ENCODE peak calls at places on chromosomes 5 and 9, in four cellular contexts. V is tibial nerve, U is stomach, H is gastrocnemius medialis. Y is an unnamed sample.

GRCh38 chr5:179171816-179172745 is 111.9 kb downstream of the ZNF354C start:
- DNase-seq in U (no peak), V (no peak), H (no peak), Y (no peak)

GRCh38 chr5:109121225-109121624 is 288.5 kb downstream of the PJA2 start:
- DNase-seq in H (no peak), U (no peak), V (no peak), Y (no peak)

GRCh38 chr5:36820900-36821299 is 55.7 kb upstream of the NIPBL start:
- DNase-seq in H (no peak), V (no peak), U (no peak), Y (no peak)

GRCh38 chr5:16935271-16936149 is 578 bp downstream of the MYO10 start:
- DNase-seq in V (peak), U (peak), H (no peak), Y (peak)

GRCh38 chr9:81737871-81738507 is 48.6 kb upstream of the TLE1 start:
- DNase-seq in V (no peak), U (peak), H (no peak), Y (peak)

GRCh38 chr9:36328798-36329411 is 70.7 kb upstream of the GNE start:
- DNase-seq in H (no peak), U (no peak), V (no peak), Y (no peak)

GRCh38 chr5:172707285-172708182 is 63.5 kb downstream of the DUSP1 start:
- DNase-seq in V (no peak), U (no peak), H (no peak), Y (no peak)

GRCh38 chr5:10724799-10725507 is 36.1 kb downstream of the DAP start:
- DNase-seq in H (no peak), U (peak), V (peak), Y (peak)

GRCh38 chr9:121059998-121060636 is 10.0 kb upstream of the C5 start:
- DNase-seq in H (no peak), U (no peak), V (no peak), Y (peak)

GRCh38 chr5:20615888-20616563 is 628.0 kb upstream of the CDH18 start:
- DNase-seq in U (no peak), V (no peak), H (no peak), Y (no peak)

GRCh38 chr9:133103183-133103986 is 17.7 kb downstream of the RALGDS start:
- DNase-seq in U (peak), H (peak), V (peak), Y (peak)

GRCh38 chr5:13946111-13946510 is 1.6 kb upstream of the DNAH5 start:
- DNase-seq in U (no peak), V (no peak), H (no peak), Y (no peak)

GRCh38 chr5:169728-170094 is 21.6 kb upstream of the LRRC14B start:
- DNase-seq in V (no peak), H (no peak), U (no peak), Y (no peak)

GRCh38 chr9:118170032-118170955 is 466.1 kb downstream of the TLR4 start:
- DNase-seq in H (no peak), V (no peak), U (no peak), Y (peak)

GRCh38 chr5:125372694-125373621 is 626.5 kb upstream of the ZNF608 start:
- DNase-seq in U (no peak), V (no peak), H (no peak), Y (no peak)

GRCh38 chr5:112710896-112711295 is 26.8 kb upstream of the APC start:
- DNase-seq in H (no peak), V (no peak), U (no peak), Y (no peak)

GRCh38 chr9:81595887-81596558 is 93.3 kb downstream of the TLE1 start:
- DNase-seq in V (no peak), H (no peak), U (no peak), Y (no peak)

GRCh38 chr5:74647096-74647495 is 6.6 kb upstream of the ENC1 start:
- DNase-seq in U (no peak), V (no peak), H (no peak), Y (no peak)

GRCh38 chr5:172353271-172353807 is 69.8 kb upstream of the UBTD2 start:
- DNase-seq in H (no peak), V (no peak), U (no peak), Y (no peak)

GRCh38 chr5:34562791-34563190 is 93.3 kb upstream of the RAI14 start:
- DNase-seq in H (no peak), V (no peak), U (no peak), Y (no peak)

GRCh38 chr5:113480243-113480642 is 8.0 kb downstream of the MCC start:
- DNase-seq in H (no peak), U (no peak), V (no peak), Y (no peak)

GRCh38 chr5:14406554-14406849 is 175.1 kb upstream of the OTULINL start:
- DNase-seq in V (no peak), U (no peak), H (no peak), Y (no peak)

GRCh38 chr9:37700131-37700530 is 49.4 kb downstream of the FRMPD1 start:
- DNase-seq in V (no peak), H (no peak), U (no peak), Y (no peak)

GRCh38 chr9:93588641-93589609 is 12.5 kb downstream of the PHF2 start:
- DNase-seq in H (no peak), V (no peak), U (no peak), Y (no peak)

GRCh38 chr5:10726179-10726912 is 34.7 kb downstream of the DAP start:
- DNase-seq in V (no peak), H (no peak), U (no peak), Y (no peak)

GRCh38 chr5:55258339-55258738 is 24.9 kb upstream of the CCNO start:
- DNase-seq in V (no peak), U (no peak), H (no peak), Y (no peak)

GRCh38 chr5:173020643-173021042 is 35.5 kb upstream of the CREBRF start:
- DNase-seq in U (no peak), V (no peak), H (no peak), Y (no peak)

GRCh38 chr9:87040410-87041009 is 93.2 kb upstream of the GAS1 start:
- DNase-seq in V (no peak), H (no peak), U (no peak), Y (no peak)

GRCh38 chr9:14080940-14081621 is 232.9 kb downstream of the NFIB start:
- DNase-seq in V (no peak), H (no peak), U (no peak), Y (no peak)

GRCh38 chr5:96663608-96664007 is 1.4 kb downstream of the CAST start:
- DNase-seq in V (no peak), H (no peak), U (no peak), Y (peak)

GRCh38 chr5:96790851-96791513 is 16.8 kb downstream of the ERAP1 start:
- DNase-seq in U (no peak), H (no peak), V (no peak), Y (peak)

GRCh38 chr5:53019320-53019719 is 30.2 kb downstream of the ITGA2 start:
- DNase-seq in H (no peak), U (no peak), V (no peak), Y (no peak)

GRCh38 chr9:32989651-32990050 is 11.8 kb downstream of the APTX start:
- DNase-seq in H (no peak), U (no peak), V (no peak), Y (no peak)
- TF ChIP-seq CTCF in H (no peak), U (no peak), V (no peak), Y (no peak)

GRCh38 chr5:81165493-81166119 is 67.5 kb upstream of the CKMT2 start:
- DNase-seq in H (no peak), V (peak), U (no peak), Y (peak)

GRCh38 chr5:81167544-81167943 is 65.6 kb upstream of the CKMT2 start:
- DNase-seq in U (no peak), H (no peak), V (no peak), Y (no peak)

GRCh38 chr5:81164466-81164865 is 68.7 kb upstream of the CKMT2 start:
- DNase-seq in V (no peak), U (no peak), H (no peak), Y (no peak)

GRCh38 chr5:81164936-81165335 is 68.2 kb upstream of the CKMT2 start:
- DNase-seq in H (no peak), V (no peak), U (no peak), Y (no peak)

DNA sequence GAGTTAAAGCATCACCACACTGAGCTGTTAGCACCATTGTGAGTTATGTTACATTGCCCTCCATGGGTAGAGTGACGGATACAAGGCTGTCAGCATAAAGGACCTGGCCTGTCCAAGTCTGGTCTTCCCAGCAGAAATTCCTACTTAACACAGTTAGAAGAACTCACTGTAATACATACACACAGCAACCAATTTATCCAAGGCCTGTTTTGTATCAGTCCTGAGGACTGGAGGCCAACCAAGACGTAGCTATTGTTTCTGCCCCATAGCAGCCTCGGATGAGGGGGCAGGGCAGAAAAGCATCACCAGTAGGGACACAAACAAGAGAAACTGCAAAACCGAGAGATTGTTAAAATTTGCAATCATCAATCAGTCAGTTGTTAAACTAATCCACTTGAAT is 66.0 kb upstream of the CKMT2 start:
- DNase-seq in U (no peak), V (no peak), H (no peak), Y (no peak)
- H3K27ac ChIP-seq in U (no peak), V (peak), H (no peak), Y (no peak)

GRCh38 chr9:33510264-33511183 is 13.5 kb upstream of the ANKRD18B start:
- DNase-seq in H (peak), V (no peak), U (peak), Y (peak)
- TF ChIP-seq POLR2A in H (no peak), V (no peak), U (no peak), Y (peak)

GRCh38 chr9:5437254-5438216 is at the start of gene PLGRKT:
- DNase-seq in V (peak), H (peak), U (peak), Y (peak)
- TF ChIP-seq CTCF in V (peak), H (peak), U (no peak), Y (peak)

GRCh38 chr9:91321691-91322090 is 40.0 kb downstream of the AUH start:
- DNase-seq in U (no peak), V (no peak), H (no peak), Y (no peak)
- H3K27ac ChIP-seq in U (no peak), V (no peak), H (no peak), Y (no peak)

Y was measured in adrenal gland.